ENCODE peak calls at places on chromosomes 6 and 20, in five cellular contexts. One of them, this sample, is unnamed.

GRCh38 chr20:17616480-17617211 is 46.8 kb downstream of the DSTN start:
- DNase-seq in stomach: peak; percentile 24
- DNase-seq in astrocyte of the cerebellum: no peak
- DNase-seq in GM12865: no peak
- DNase-seq in mesothelial cell of epicardium: no peak
- DNase-seq in this sample: no peak

GRCh38 chr6:31795616-31796298 is at the start of gene VARS1:
- DNase-seq in mesothelial cell of epicardium: peak; percentile 73
- DNase-seq in astrocyte of the cerebellum: peak; percentile 65
- DNase-seq in stomach: peak; percentile 94
- DNase-seq in GM12865: peak; percentile 96
- DNase-seq in this sample: peak; percentile 46

GRCh38 chr6:14953806-14954205 is 292.1 kb upstream of the JARID2 start:
- DNase-seq in mesothelial cell of epicardium: no peak
- DNase-seq in stomach: no peak
- DNase-seq in astrocyte of the cerebellum: no peak
- DNase-seq in GM12865: peak; percentile 21
- DNase-seq in this sample: no peak

GRCh38 chr6:129317931-129318820 is 391.8 kb downstream of the ARHGAP18 start:
- DNase-seq in astrocyte of the cerebellum: peak; percentile 73
- DNase-seq in mesothelial cell of epicardium: no peak
- DNase-seq in GM12865: no peak
- DNase-seq in stomach: no peak
- DNase-seq in this sample: peak; percentile 28

GRCh38 chr6:138455746-138456392 is 43.4 kb downstream of the NHSL1 start:
- DNase-seq in stomach: no peak
- DNase-seq in mesothelial cell of epicardium: no peak
- DNase-seq in GM12865: peak; percentile 80
- DNase-seq in astrocyte of the cerebellum: peak; percentile 27
- DNase-seq in this sample: no peak

GRCh38 chr20:34581341-34582189 is 23.0 kb downstream of the MAP1LC3A start:
- DNase-seq in GM12865: peak; percentile 67
- DNase-seq in astrocyte of the cerebellum: peak; percentile 64
- DNase-seq in stomach: no peak
- DNase-seq in mesothelial cell of epicardium: no peak
- DNase-seq in this sample: no peak

GRCh38 chr6:150915156-150915555 is 49.7 kb downstream of the MTHFD1L start:
- DNase-seq in astrocyte of the cerebellum: no peak
- DNase-seq in GM12865: no peak
- DNase-seq in stomach: no peak
- DNase-seq in mesothelial cell of epicardium: no peak
- DNase-seq in this sample: no peak

GRCh38 chr6:108254436-108255410 is 6.1 kb downstream of the SNX3 start:
- DNase-seq in astrocyte of the cerebellum: no peak
- DNase-seq in GM12865: no peak
- DNase-seq in stomach: no peak
- DNase-seq in mesothelial cell of epicardium: no peak
- DNase-seq in this sample: no peak

GRCh38 chr6:30742316-30743098 is at the start of gene FLOT1:
- DNase-seq in stomach: peak; percentile 99
- DNase-seq in GM12865: peak; percentile 98
- DNase-seq in astrocyte of the cerebellum: peak; percentile 82
- DNase-seq in mesothelial cell of epicardium: peak; percentile 64
- DNase-seq in this sample: peak; percentile 94

GRCh38 chr6:52787917-52788316 is 15.7 kb downstream of the GSTA1 start:
- DNase-seq in astrocyte of the cerebellum: no peak
- DNase-seq in stomach: no peak
- DNase-seq in GM12865: no peak
- DNase-seq in mesothelial cell of epicardium: no peak
- DNase-seq in this sample: no peak

GRCh38 chr20:24669701-24670100 is 200.3 kb downstream of the SYNDIG1 start:
- DNase-seq in GM12865: no peak
- DNase-seq in astrocyte of the cerebellum: no peak
- DNase-seq in mesothelial cell of epicardium: no peak
- DNase-seq in stomach: no peak
- DNase-seq in this sample: no peak

GRCh38 chr6:33854572-33855030 is 50.8 kb upstream of the MLN start:
- DNase-seq in mesothelial cell of epicardium: no peak
- DNase-seq in astrocyte of the cerebellum: no peak
- DNase-seq in GM12865: no peak
- DNase-seq in stomach: no peak
- DNase-seq in this sample: no peak

GRCh38 chr6:2658788-2659187 is 91.9 kb downstream of the MYLK4 start:
- DNase-seq in GM12865: peak; percentile 42
- DNase-seq in mesothelial cell of epicardium: no peak
- DNase-seq in astrocyte of the cerebellum: no peak
- DNase-seq in stomach: no peak
- DNase-seq in this sample: no peak

GRCh38 chr6:55293116-55293515 is 34.2 kb upstream of the GFRAL start:
- DNase-seq in GM12865: peak; percentile 25
- DNase-seq in mesothelial cell of epicardium: no peak
- DNase-seq in astrocyte of the cerebellum: no peak
- DNase-seq in stomach: no peak
- DNase-seq in this sample: no peak

GRCh38 chr20:55269913-55270312 is 735.4 kb downstream of the CBLN4 start:
- DNase-seq in astrocyte of the cerebellum: no peak
- DNase-seq in mesothelial cell of epicardium: no peak
- DNase-seq in stomach: no peak
- DNase-seq in GM12865: no peak
- DNase-seq in this sample: no peak

GRCh38 chr6:51199733-51200132 is 381.1 kb downstream of the TFAP2B start:
- DNase-seq in stomach: no peak
- DNase-seq in mesothelial cell of epicardium: no peak
- DNase-seq in astrocyte of the cerebellum: no peak
- DNase-seq in GM12865: no peak
- DNase-seq in this sample: no peak

GRCh38 chr6:116118608-116119007 is 7.3 kb downstream of the COL10A1 start:
- DNase-seq in mesothelial cell of epicardium: no peak
- DNase-seq in astrocyte of the cerebellum: no peak
- DNase-seq in GM12865: no peak
- DNase-seq in stomach: no peak
- DNase-seq in this sample: no peak

GRCh38 chr6:16324622-16325225 is 86.3 kb downstream of the GMPR start:
- DNase-seq in mesothelial cell of epicardium: no peak
- DNase-seq in GM12865: no peak
- DNase-seq in astrocyte of the cerebellum: peak; percentile 69
- DNase-seq in stomach: no peak
- DNase-seq in this sample: no peak

GRCh38 chr6:67722861-67723261 is 912.2 kb upstream of the ADGRB3 start:
- DNase-seq in mesothelial cell of epicardium: no peak
- DNase-seq in astrocyte of the cerebellum: no peak
- DNase-seq in stomach: no peak
- DNase-seq in GM12865: no peak
- DNase-seq in this sample: no peak

GRCh38 chr6:129866256-129866655 is 5.1 kb upstream of the TMEM244 start:
- DNase-seq in GM12865: no peak
- DNase-seq in stomach: no peak
- DNase-seq in mesothelial cell of epicardium: no peak
- DNase-seq in astrocyte of the cerebellum: no peak
- DNase-seq in this sample: no peak

GRCh38 chr6:91081452-91082067 is 494.7 kb upstream of the MAP3K7 start:
- DNase-seq in astrocyte of the cerebellum: peak; percentile 70
- DNase-seq in stomach: no peak
- DNase-seq in GM12865: peak; percentile 49
- DNase-seq in mesothelial cell of epicardium: no peak
- DNase-seq in this sample: peak; percentile 16

GRCh38 chr20:39298116-39298515 is 336.0 kb downstream of the DHX35 start:
- DNase-seq in stomach: no peak
- DNase-seq in GM12865: no peak
- DNase-seq in astrocyte of the cerebellum: no peak
- DNase-seq in mesothelial cell of epicardium: no peak
- DNase-seq in this sample: no peak

GRCh38 chr6:130293800-130294199 is 71.0 kb upstream of the SAMD3 start:
- DNase-seq in astrocyte of the cerebellum: peak; percentile 46
- DNase-seq in GM12865: peak; percentile 65
- DNase-seq in stomach: no peak
- DNase-seq in mesothelial cell of epicardium: no peak
- DNase-seq in this sample: peak; percentile 54

GRCh38 chr6:19156443-19156842 is 680.7 kb upstream of the ID4 start:
- DNase-seq in stomach: no peak
- DNase-seq in GM12865: no peak
- DNase-seq in astrocyte of the cerebellum: no peak
- DNase-seq in mesothelial cell of epicardium: no peak
- DNase-seq in this sample: no peak

GRCh38 chr6:31729979-31730630 is 1.0 kb upstream of the DDAH2 start:
- DNase-seq in stomach: peak; percentile 83
- DNase-seq in mesothelial cell of epicardium: peak; percentile 89
- DNase-seq in GM12865: peak; percentile 78
- DNase-seq in astrocyte of the cerebellum: peak; percentile 78
- DNase-seq in this sample: no peak

GRCh38 chr6:122798099-122798641 is 9.1 kb downstream of the SMPDL3A start:
- DNase-seq in mesothelial cell of epicardium: no peak
- DNase-seq in stomach: peak; percentile 78
- DNase-seq in astrocyte of the cerebellum: peak; percentile 36
- DNase-seq in GM12865: peak; percentile 14
- DNase-seq in this sample: no peak

GRCh38 chr6:33818293-33818692 is 14.5 kb upstream of the MLN start:
- DNase-seq in astrocyte of the cerebellum: no peak
- DNase-seq in mesothelial cell of epicardium: no peak
- DNase-seq in GM12865: no peak
- DNase-seq in stomach: no peak
- DNase-seq in this sample: no peak

GRCh38 chr6:13517116-13517515 is 29.7 kb upstream of the GFOD1 start:
- DNase-seq in astrocyte of the cerebellum: no peak
- DNase-seq in mesothelial cell of epicardium: no peak
- DNase-seq in GM12865: no peak
- DNase-seq in stomach: no peak
- DNase-seq in this sample: no peak

GRCh38 chr20:35007413-35007812 is 51.7 kb downstream of the MYH7B start:
- DNase-seq in mesothelial cell of epicardium: peak; percentile 12
- DNase-seq in stomach: no peak
- DNase-seq in GM12865: no peak
- DNase-seq in astrocyte of the cerebellum: no peak
- DNase-seq in this sample: no peak

GRCh38 chr6:155832596-155832995 is 377.0 kb upstream of the NOX3 start:
- DNase-seq in astrocyte of the cerebellum: no peak
- DNase-seq in GM12865: peak; percentile 1
- DNase-seq in mesothelial cell of epicardium: no peak
- DNase-seq in stomach: no peak
- DNase-seq in this sample: no peak

GRCh38 chr6:41497994-41498393 is 48.2 kb upstream of the FOXP4 start:
- DNase-seq in GM12865: no peak
- DNase-seq in astrocyte of the cerebellum: peak; percentile 31
- DNase-seq in stomach: no peak
- DNase-seq in mesothelial cell of epicardium: no peak
- DNase-seq in this sample: no peak

GRCh38 chr20:19025430-19026120 is 186.9 kb upstream of the SLC24A3 start:
- DNase-seq in astrocyte of the cerebellum: no peak
- DNase-seq in stomach: no peak
- DNase-seq in GM12865: no peak
- DNase-seq in mesothelial cell of epicardium: no peak
- DNase-seq in this sample: no peak

GRCh38 chr6:152993847-152994246 is 8.7 kb downstream of the MTRF1L start:
- DNase-seq in stomach: no peak
- DNase-seq in mesothelial cell of epicardium: no peak
- DNase-seq in GM12865: no peak
- DNase-seq in astrocyte of the cerebellum: no peak
- DNase-seq in this sample: no peak

DNA sequence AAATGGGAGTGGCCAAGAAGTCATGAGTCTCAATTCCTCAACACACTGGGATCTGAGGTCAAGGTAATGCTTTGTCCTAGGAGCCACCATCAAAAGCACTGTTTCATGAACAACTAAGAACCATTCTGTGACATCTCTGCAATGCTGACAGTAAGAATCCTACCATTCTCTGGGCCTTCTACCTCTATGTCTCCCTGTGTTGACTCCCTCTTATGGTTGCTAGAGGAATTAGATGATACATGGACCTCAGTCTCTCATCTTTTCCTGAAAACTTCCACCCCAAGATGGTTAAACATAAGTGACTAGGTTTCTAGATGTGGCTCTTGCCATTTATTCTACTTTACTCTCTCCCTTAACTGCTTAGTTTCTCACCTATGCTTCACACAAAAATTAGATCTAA is 9.1 kb downstream of the MTRF1L start:
- DNase-seq in stomach: no peak
- DNase-seq in GM12865: no peak
- DNase-seq in mesothelial cell of epicardium: no peak
- DNase-seq in astrocyte of the cerebellum: no peak
- DNase-seq in this sample: no peak
- TF ChIP-seq CTCF in stomach: no peak
- TF ChIP-seq CTCF in GM12865: peak; percentile 4
- TF ChIP-seq CTCF in mesothelial cell of epicardium: no peak
- TF ChIP-seq CTCF in astrocyte of the cerebellum: peak; percentile 18
- TF ChIP-seq CTCF in this sample: no peak

GRCh38 chr20:61030130-61030529 is 221.9 kb upstream of the CDH4 start:
- DNase-seq in mesothelial cell of epicardium: no peak
- DNase-seq in astrocyte of the cerebellum: no peak
- DNase-seq in GM12865: no peak
- DNase-seq in stomach: no peak
- DNase-seq in this sample: no peak
- TF ChIP-seq CTCF in mesothelial cell of epicardium: no peak
- TF ChIP-seq CTCF in astrocyte of the cerebellum: no peak
- TF ChIP-seq CTCF in GM12865: no peak
- TF ChIP-seq CTCF in stomach: no peak
- TF ChIP-seq CTCF in this sample: no peak

GRCh38 chr6:37653933-37654565 is 43.6 kb downstream of the MDGA1 start:
- DNase-seq in astrocyte of the cerebellum: no peak
- DNase-seq in GM12865: peak; percentile 67
- DNase-seq in stomach: peak; percentile 35
- DNase-seq in mesothelial cell of epicardium: no peak
- DNase-seq in this sample: no peak
- TF ChIP-seq CTCF in astrocyte of the cerebellum: peak; percentile 57
- TF ChIP-seq CTCF in GM12865: peak; percentile 72
- TF ChIP-seq CTCF in stomach: no peak
- TF ChIP-seq CTCF in mesothelial cell of epicardium: peak; percentile 78
- TF ChIP-seq CTCF in this sample: peak; percentile 46

GRCh38 chr20:52747736-52748135 is 224.4 kb upstream of the TSHZ2 start:
- DNase-seq in GM12865: peak; percentile 1
- DNase-seq in stomach: no peak
- DNase-seq in mesothelial cell of epicardium: no peak
- DNase-seq in astrocyte of the cerebellum: no peak
- DNase-seq in this sample: no peak
- TF ChIP-seq CTCF in GM12865: peak; percentile 16
- TF ChIP-seq CTCF in stomach: no peak
- TF ChIP-seq CTCF in mesothelial cell of epicardium: no peak
- TF ChIP-seq CTCF in astrocyte of the cerebellum: peak; percentile 17
- TF ChIP-seq CTCF in this sample: no peak

GRCh38 chr6:117711369-117711768 is 36.1 kb downstream of the NUS1 start:
- DNase-seq in mesothelial cell of epicardium: no peak
- DNase-seq in stomach: no peak
- DNase-seq in astrocyte of the cerebellum: no peak
- DNase-seq in GM12865: peak; percentile 26
- DNase-seq in this sample: no peak
- TF ChIP-seq CTCF in mesothelial cell of epicardium: no peak
- TF ChIP-seq CTCF in stomach: no peak
- TF ChIP-seq CTCF in astrocyte of the cerebellum: no peak
- TF ChIP-seq CTCF in GM12865: no peak
- TF ChIP-seq CTCF in this sample: no peak

This sample was measured in AG09309.